ENCODE peak calls at places on chromosome 6, in eight cellular contexts. Q is pancreas, S is adrenal gland, H is BJ, R is brain microvascular endothelial cell, A is kidney, E is astrocyte of the spinal cord, J is Calu3. P is an unnamed sample.

GRCh38 chr6:52544325-52545022 is 32.4 kb downstream of the TRAM2 start:
- DNase-seq in S (no peak), H (no peak), A (no peak), Q (no peak), E (no peak), R (no peak), J (no peak), P (no peak)

GRCh38 chr6:148892247-148892646 is 145.4 kb downstream of the UST start:
- DNase-seq in Q (no peak), E (no peak), A (no peak), H (no peak), R (no peak), J (no peak), S (no peak), P (no peak)

GRCh38 chr6:48069280-48069679 is 41.7 kb downstream of the PTCHD4 start:
- DNase-seq in E (no peak), J (no peak), R (no peak), Q (no peak), H (no peak), S (no peak), A (no peak), P (no peak)

GRCh38 chr6:41428402-41428994 is 93.1 kb downstream of the NCR2 start:
- DNase-seq in J (no peak), H (peak), Q (no peak), S (no peak), A (peak), R (no peak), E (peak), P (no peak)

GRCh38 chr6:119333707-119334295 is 15.8 kb downstream of the MAN1A1 start:
- DNase-seq in A (no peak), E (no peak), S (no peak), J (no peak), Q (no peak), H (no peak), R (no peak), P (no peak)

GRCh38 chr6:50452001-50452400 is 261.3 kb upstream of the TFAP2D start:
- DNase-seq in S (no peak), Q (no peak), R (no peak), A (no peak), E (no peak), J (no peak), H (no peak), P (no peak)

GRCh38 chr6:129440691-129441090 is 269.3 kb downstream of the ARHGAP18 start:
- DNase-seq in A (no peak), S (no peak), E (peak), H (peak), J (no peak), R (peak), Q (no peak), P (no peak)

GRCh38 chr6:127765949-127766348 is 134.9 kb downstream of the THEMIS start:
- DNase-seq in H (no peak), Q (no peak), E (no peak), J (no peak), A (no peak), S (no peak), R (no peak), P (no peak)

GRCh38 chr6:135657207-135657606 is 159.7 kb upstream of the AHI1 start:
- DNase-seq in S (no peak), R (no peak), J (no peak), E (no peak), A (no peak), Q (no peak), H (no peak), P (no peak)

GRCh38 chr6:41683460-41684310 is 45.4 kb downstream of the MDFI start:
- DNase-seq in Q (peak), S (peak), R (peak), E (peak), J (peak), H (no peak), A (peak), P (peak)

GRCh38 chr6:160733045-160733646 is 31.1 kb downstream of the PLG start:
- DNase-seq in J (peak), E (peak), H (no peak), S (peak), A (no peak), Q (peak), R (peak), P (no peak)

GRCh38 chr6:31143148-31143547 is 4.3 kb upstream of the PSORS1C2 start:
- DNase-seq in R (peak), Q (no peak), H (no peak), J (no peak), S (no peak), A (no peak), E (peak), P (no peak)

GRCh38 chr6:88008411-88008810 is 39.2 kb upstream of the SPACA1 start:
- DNase-seq in J (no peak), S (no peak), A (no peak), R (peak), E (no peak), H (no peak), Q (no peak), P (no peak)

GRCh38 chr6:148842631-148843030 is 95.8 kb downstream of the UST start:
- DNase-seq in Q (no peak), E (no peak), A (no peak), S (no peak), H (no peak), J (no peak), R (no peak), P (no peak)

GRCh38 chr6:24574809-24575208 is 71.2 kb downstream of the KIAA0319 start:
- DNase-seq in A (no peak), Q (no peak), H (no peak), S (no peak), E (no peak), R (no peak), J (no peak), P (no peak)

GRCh38 chr6:156715839-156716238 is 61.3 kb upstream of the ARID1B start:
- DNase-seq in J (no peak), R (no peak), Q (no peak), E (no peak), S (no peak), H (no peak), A (no peak), P (no peak)

GRCh38 chr6:105757512-105758200 is 328.5 kb upstream of the PRDM1 start:
- DNase-seq in A (no peak), H (no peak), S (no peak), Q (no peak), J (no peak), R (no peak), E (no peak), P (no peak)

GRCh38 chr6:148502083-148502772 is 159.6 kb downstream of the SASH1 start:
- DNase-seq in S (no peak), Q (no peak), A (no peak), H (no peak), E (no peak), J (no peak), R (no peak), P (no peak)

GRCh38 chr6:99348220-99348822 is 1.2 kb downstream of the FAXC start:
- DNase-seq in H (no peak), R (no peak), Q (no peak), S (no peak), E (no peak), J (no peak), A (no peak), P (no peak)

GRCh38 chr6:41446907-41447545 is 99.2 kb upstream of the FOXP4 start:
- DNase-seq in H (no peak), R (no peak), S (no peak), J (no peak), E (no peak), A (no peak), Q (no peak), P (no peak)

GRCh38 chr6:108559884-108560462 is 744 bp upstream of the FOXO3 start:
- DNase-seq in H (no peak), J (peak), A (peak), R (peak), S (peak), Q (peak), E (peak), P (no peak)

GRCh38 chr6:149723771-149724417 is 6.0 kb upstream of the LATS1 start:
- DNase-seq in S (peak), E (peak), R (peak), A (no peak), H (no peak), Q (peak), J (peak), P (no peak)

GRCh38 chr6:83605517-83605916 is 93.2 kb downstream of the PRSS35 start:
- DNase-seq in A (no peak), E (no peak), J (no peak), S (no peak), R (no peak), Q (no peak), H (no peak), P (no peak)

GRCh38 chr6:35248300-35248699 is 11.2 kb upstream of the ZNF76 start:
- DNase-seq in E (peak), Q (no peak), A (no peak), J (no peak), S (no peak), R (peak), H (no peak), P (no peak)

GRCh38 chr6:33343953-33344611 is 26.5 kb upstream of the ZBTB22 start:
- DNase-seq in J (no peak), S (no peak), R (no peak), E (no peak), A (no peak), Q (no peak), H (no peak), P (no peak)

GRCh38 chr6:18609715-18610114 is 222.6 kb downstream of the RNF144B start:
- DNase-seq in H (no peak), A (no peak), Q (no peak), J (no peak), R (peak), S (no peak), E (no peak), P (no peak)

GRCh38 chr6:6760054-6760453 is 171.5 kb downstream of the LY86 start:
- DNase-seq in Q (no peak), E (no peak), S (no peak), J (no peak), R (no peak), A (no peak), H (no peak), P (no peak)

GRCh38 chr6:52953911-52954839 is 40.9 kb downstream of the GSTA4 start:
- DNase-seq in E (no peak), H (no peak), A (no peak), Q (no peak), S (no peak), R (no peak), J (no peak), P (no peak)

GRCh38 chr6:73207221-73207837 is 18.0 kb downstream of the KHDC1L start:
- DNase-seq in Q (no peak), E (no peak), J (no peak), A (no peak), H (no peak), R (no peak), S (no peak), P (no peak)

GRCh38 chr6:42394881-42395620 is 56.7 kb downstream of the TRERF1 start:
- DNase-seq in A (no peak), H (no peak), Q (no peak), E (no peak), J (no peak), S (no peak), R (no peak), P (no peak)

GRCh38 chr6:142562865-142563264 is 261.1 kb downstream of the ADGRG6 start:
- DNase-seq in S (no peak), H (no peak), A (no peak), J (no peak), Q (no peak), E (no peak), R (no peak), P (no peak)

GRCh38 chr6:168125429-168126001 is 46.5 kb upstream of the FRMD1 start:
- DNase-seq in R (no peak), E (no peak), Q (no peak), J (no peak), H (no peak), A (no peak), S (no peak), P (no peak)

GRCh38 chr6:57254055-57254717 is 32.1 kb upstream of the RAB23 start:
- DNase-seq in J (no peak), R (no peak), S (no peak), A (no peak), E (no peak), H (no peak), Q (no peak), P (no peak)

GRCh38 chr6:33552252-33552651 is 27.8 kb downstream of the BAK1 start:
- DNase-seq in H (no peak), J (no peak), R (no peak), E (no peak), Q (no peak), S (no peak), A (no peak), P (no peak)

GRCh38 chr6:51613558-51613957 is 473.9 kb downstream of the PKHD1 start:
- DNase-seq in H (no peak), R (no peak), E (no peak), A (no peak), S (no peak), J (no peak), Q (no peak), P (no peak)

GRCh38 chr6:63887011-63887751 is 251.6 kb downstream of the PHF3 start:
- DNase-seq in S (no peak), R (no peak), A (no peak), E (no peak), J (no peak), H (no peak), Q (no peak), P (no peak)

GRCh38 chr6:11551053-11551452 is 13.5 kb downstream of the TMEM170B start:
- DNase-seq in J (no peak), A (no peak), H (no peak), S (no peak), E (no peak), Q (no peak), R (no peak), P (no peak)

GRCh38 chr6:11552390-11552789 is 14.8 kb downstream of the TMEM170B start:
- DNase-seq in H (no peak), E (no peak), J (no peak), A (no peak), R (no peak), Q (no peak), S (no peak), P (no peak)

GRCh38 chr6:11553824-11554223 is 16.3 kb downstream of the TMEM170B start:
- DNase-seq in Q (no peak), E (no peak), H (no peak), R (no peak), A (no peak), J (no peak), S (no peak), P (no peak)

GRCh38 chr6:11556308-11556707 is 18.8 kb downstream of the TMEM170B start:
- DNase-seq in J (no peak), Q (no peak), R (no peak), H (no peak), S (no peak), A (no peak), E (no peak), P (no peak)
- TF ChIP-seq CTCF in J (no peak), Q (no peak), R (no peak), H (no peak), S (no peak), A (no peak), E (no peak), P (no peak)

GRCh38 chr6:163667372-163668060 is 253.0 kb downstream of the QKI start:
- DNase-seq in A (no peak), Q (no peak), H (no peak), E (peak), R (peak), S (peak), J (no peak), P (no peak)
- TF ChIP-seq CTCF in A (no peak), Q (no peak), H (no peak), E (no peak), R (no peak), S (no peak), J (no peak), P (no peak)

GRCh38 chr6:118260833-118261232 is 287.3 kb upstream of the PLN start:
- DNase-seq in E (no peak), H (no peak), A (no peak), S (no peak), R (no peak), Q (no peak), J (no peak), P (no peak)

GRCh38 chr6:118269659-118270058 is 278.4 kb upstream of the PLN start:
- DNase-seq in J (no peak), S (no peak), A (no peak), H (no peak), E (no peak), Q (no peak), R (no peak), P (no peak)

GRCh38 chr6:118263929-118264486 is 284.1 kb upstream of the PLN start:
- DNase-seq in A (no peak), S (peak), E (peak), H (no peak), Q (no peak), R (peak), J (no peak), P (no peak)
- TF ChIP-seq CTCF in A (peak), S (peak), E (peak), H (no peak), Q (no peak), R (peak), J (no peak), P (no peak)

GRCh38 chr6:45420083-45420908 is 42.6 kb upstream of the SUPT3H start:
- DNase-seq in A (peak), S (no peak), Q (no peak), E (peak), H (no peak), J (no peak), R (peak), P (peak)

GRCh38 chr6:45420909-45421699 is 43.4 kb upstream of the SUPT3H start:
- DNase-seq in H (no peak), Q (no peak), S (no peak), J (no peak), A (no peak), E (peak), R (no peak), P (no peak)

GRCh38 chr6:45423111-45423900 is 45.6 kb upstream of the SUPT3H start:
- DNase-seq in H (no peak), R (no peak), E (no peak), Q (peak), A (peak), S (no peak), J (no peak), P (peak)

GRCh38 chr6:45422541-45423110 is 44.9 kb upstream of the SUPT3H start:
- DNase-seq in A (peak), R (peak), S (peak), J (peak), Q (peak), H (no peak), E (no peak), P (peak)

DNA sequence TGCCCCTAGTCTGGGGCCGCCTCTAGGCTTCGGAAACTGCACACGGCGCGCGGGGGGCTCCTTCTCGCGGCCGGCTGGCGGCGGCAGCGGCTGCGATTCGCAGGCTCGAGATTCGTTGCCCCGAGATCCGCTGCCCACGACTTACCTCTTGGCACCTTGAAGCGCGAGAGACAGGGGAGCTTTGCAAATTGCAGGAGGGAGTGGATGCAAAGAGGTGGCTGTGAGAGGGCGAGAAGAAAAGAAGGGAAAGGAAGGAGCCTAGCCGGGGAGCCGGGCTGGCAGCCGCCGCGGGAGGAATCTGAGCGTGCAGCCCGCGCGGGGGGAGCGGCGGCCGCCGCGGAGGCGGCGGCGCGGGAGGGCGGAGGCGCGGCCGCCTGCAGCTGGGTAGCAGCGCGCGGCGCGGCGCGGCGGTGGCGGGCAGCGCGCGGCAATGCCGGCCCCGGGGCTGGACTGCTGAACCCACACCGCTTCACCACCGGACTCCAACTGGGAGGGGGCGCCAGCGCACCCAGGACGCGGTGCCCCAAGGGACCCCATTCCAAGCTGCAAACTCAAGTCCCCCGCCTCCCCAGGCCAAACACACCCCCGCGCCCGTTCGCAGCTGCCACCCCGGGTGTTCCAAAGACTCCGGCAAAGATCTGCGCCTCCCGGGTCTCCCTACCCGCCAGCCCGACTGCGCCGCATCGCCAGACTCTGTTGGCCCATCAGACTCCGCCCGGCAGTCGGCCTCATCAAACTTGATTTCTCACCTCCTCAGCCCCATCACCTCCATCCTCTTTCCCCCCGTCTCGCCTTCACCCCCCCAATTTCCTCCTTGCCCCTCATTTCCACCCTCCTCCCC is 44.2 kb upstream of the SUPT3H start:
- DNase-seq in R (peak), S (peak), E (peak), J (peak), H (no peak), Q (peak), A (peak), P (peak)
- TF ChIP-seq CTCF in R (peak), S (no peak), E (peak), J (no peak), H (peak), Q (no peak), A (no peak), P (no peak)

GRCh38 chr6:16403831-16404230 is 165.4 kb downstream of the GMPR start:
- DNase-seq in J (no peak), H (no peak), S (no peak), A (no peak), R (no peak), Q (no peak), E (no peak), P (no peak)
- TF ChIP-seq CTCF in J (no peak), H (no peak), S (no peak), A (no peak), R (no peak), Q (no peak), E (no peak), P (no peak)

DNA sequence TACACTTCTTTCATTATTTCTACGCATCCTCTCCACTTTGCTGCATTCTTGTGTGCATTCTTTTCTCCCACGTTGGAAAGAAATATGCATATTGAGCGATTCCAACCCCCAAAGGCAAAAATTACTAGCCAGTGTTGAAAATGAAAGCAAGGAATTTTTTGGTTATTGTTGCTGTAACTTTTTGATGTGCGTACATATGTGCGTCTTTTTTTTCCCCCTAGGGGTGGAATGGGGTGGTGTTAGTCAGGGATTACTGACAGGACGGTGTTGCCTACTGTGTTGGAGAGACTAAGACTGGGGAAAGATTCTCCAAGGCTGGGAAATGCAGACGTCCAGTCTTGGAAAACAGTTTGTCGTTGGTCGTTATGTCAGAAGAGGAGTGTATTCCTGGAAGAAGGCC is 44.2 kb upstream of the ESR1 start:
- DNase-seq in J (no peak), A (no peak), R (peak), H (no peak), E (peak), S (no peak), Q (no peak), P (no peak)
- TF ChIP-seq CTCF in J (no peak), A (no peak), R (peak), H (peak), E (peak), S (no peak), Q (no peak), P (no peak)

GRCh38 chr6:79076881-79077641 is 993 bp downstream of the PHIP start:
- DNase-seq in H (peak), Q (peak), J (peak), S (peak), A (peak), R (peak), E (peak), P (peak)
- TF ChIP-seq CTCF in H (no peak), Q (no peak), J (no peak), S (no peak), A (no peak), R (no peak), E (no peak), P (no peak)

DNA sequence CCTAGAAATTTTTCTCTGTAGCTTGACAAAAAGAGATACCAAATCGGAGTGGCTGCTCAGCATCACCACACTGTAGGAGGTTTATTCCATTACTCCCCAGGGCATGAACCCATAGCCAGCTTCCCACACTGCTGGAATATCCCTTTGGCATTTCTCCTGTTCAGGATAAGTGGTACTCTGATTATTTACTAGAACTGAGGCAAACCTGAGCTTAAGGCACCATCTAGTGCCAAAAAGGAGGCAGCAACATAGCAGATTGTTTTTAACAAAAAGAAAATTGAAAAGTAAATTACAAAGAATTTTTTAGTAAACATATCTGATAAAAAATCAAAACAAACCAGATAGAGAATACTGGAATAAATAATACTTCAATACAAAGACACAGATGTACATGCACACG is 181.7 kb downstream of the WDR27 start:
- DNase-seq in H (no peak), S (no peak), A (no peak), J (no peak), R (peak), E (peak), Q (no peak), P (no peak)
- TF ChIP-seq CTCF in H (peak), S (no peak), A (no peak), J (peak), R (peak), E (peak), Q (no peak), P (no peak)

P was measured in activated B cell treated with CpG ODN at 0.5 μM for 24 hours.